ENCODE peak calls at places on chromosomes 4 and X, in five cellular contexts. W is Peyer's patch, U is tibial nerve, V is uterus, X is cardiac muscle cell. Z is an unnamed sample.

GRCh38 chrX:16664059-16664458 is 14.1 kb downstream of the S100G start:
- DNase-seq in W (no peak), V (no peak), U (no peak), X (no peak), Z (no peak)

GRCh38 chrX:122279746-122280145 is 904.3 kb upstream of the GRIA3 start:
- DNase-seq in X (no peak), V (no peak), W (no peak), U (no peak), Z (no peak)

GRCh38 chr4:82745173-82745842 is 53.3 kb downstream of the SCD5 start:
- DNase-seq in V (no peak), W (no peak), X (no peak), U (no peak), Z (no peak)

GRCh38 chr4:123750044-123750443 is 353.4 kb downstream of the SPRY1 start:
- DNase-seq in X (no peak), W (peak), U (no peak), V (no peak), Z (no peak)

GRCh38 chr4:173025131-173025530 is 143.5 kb upstream of the GALNT7 start:
- DNase-seq in X (peak), W (no peak), V (peak), U (peak), Z (no peak)

GRCh38 chr4:23884731-23885130 is 5.1 kb downstream of the PPARGC1A start:
- DNase-seq in V (no peak), X (peak), U (no peak), W (no peak), Z (no peak)

GRCh38 chr4:111136438-111136837 is 513.6 kb upstream of the PITX2 start:
- DNase-seq in U (no peak), V (no peak), W (no peak), X (peak), Z (no peak)

GRCh38 chr4:170674176-170674575 is 584.4 kb upstream of the AADAT start:
- DNase-seq in W (no peak), V (no peak), U (no peak), X (no peak), Z (no peak)

GRCh38 chr4:159547645-159548308 is 444.9 kb downstream of the RAPGEF2 start:
- DNase-seq in U (no peak), W (no peak), V (no peak), X (peak), Z (no peak)

GRCh38 chrX:129736491-129736890 is 2.3 kb upstream of the XPNPEP2 start:
- DNase-seq in U (no peak), W (peak), V (no peak), X (no peak), Z (no peak)

GRCh38 chr4:86918539-86919072 is 16.2 kb upstream of the AFF1 start:
- DNase-seq in W (no peak), V (no peak), X (peak), U (no peak), Z (no peak)

GRCh38 chr4:138398297-138398696 is 156.1 kb upstream of the SLC7A11 start:
- DNase-seq in U (no peak), X (no peak), V (no peak), W (no peak), Z (no peak)

GRCh38 chr4:56760194-56760593 is 61.3 kb downstream of the SPINK2 start:
- DNase-seq in W (no peak), U (no peak), X (no peak), V (no peak), Z (no peak)

GRCh38 chr4:56752985-56753384 is 68.5 kb downstream of the SPINK2 start:
- DNase-seq in V (no peak), X (no peak), U (no peak), W (no peak), Z (no peak)

GRCh38 chr4:56755901-56756300 is 65.6 kb downstream of the SPINK2 start:
- DNase-seq in W (no peak), X (no peak), U (no peak), V (no peak), Z (no peak)

GRCh38 chr4:56757821-56758400 is 63.6 kb downstream of the SPINK2 start:
- DNase-seq in X (peak), W (peak), U (peak), V (peak), Z (peak)

GRCh38 chr4:56757270-56757746 is 64.2 kb downstream of the SPINK2 start:
- DNase-seq in X (peak), W (no peak), V (no peak), U (no peak), Z (no peak)
- H3K4me3 ChIP-seq in X (no peak), W (no peak), V (no peak), U (no peak), Z (no peak)

GRCh38 chr4:124890522-124890921 is 178.0 kb upstream of the ANKRD50 start:
- DNase-seq in X (peak), U (no peak), V (no peak), W (no peak), Z (no peak)
- H3K27ac ChIP-seq in X (no peak), U (no peak), V (no peak), W (no peak), Z (no peak)

DNA sequence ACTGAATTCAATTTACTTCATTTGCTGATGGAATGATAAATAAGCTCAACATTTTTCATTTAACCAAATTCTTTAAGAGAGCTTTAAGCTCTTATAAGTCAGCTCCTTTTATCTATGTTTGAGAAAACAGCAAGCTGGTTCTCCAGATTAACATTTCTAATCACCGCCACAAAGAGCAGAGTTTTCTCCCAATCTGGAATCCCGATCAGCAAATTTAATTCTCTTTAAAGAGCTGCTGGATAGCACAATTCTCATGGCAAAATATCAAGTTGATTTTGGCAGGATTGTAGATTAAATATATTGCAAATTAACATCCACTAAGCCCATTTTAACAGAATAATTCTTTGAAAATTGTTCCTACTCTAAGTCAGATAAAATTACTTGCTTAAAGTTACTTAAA is 48.8 kb downstream of the RPS6KA3 start:
- DNase-seq in X (no peak), V (no peak), U (no peak), W (no peak), Z (no peak)
- H3K4me3 ChIP-seq in X (no peak), V (no peak), U (peak), W (peak), Z (peak)

GRCh38 chrX:45681891-45682290 is 481.2 kb upstream of the DIPK2B start:
- DNase-seq in X (no peak), U (no peak), V (no peak), W (no peak), Z (no peak)
- H3K27ac ChIP-seq in X (no peak), U (no peak), V (no peak), W (no peak), Z (no peak)

GRCh38 chrX:71927040-71927439 is 16.4 kb downstream of the NHSL2 start:
- DNase-seq in W (no peak), X (no peak), V (no peak), U (no peak), Z (no peak)

GRCh38 chrX:71935542-71935941 is 24.9 kb downstream of the NHSL2 start:
- DNase-seq in U (peak), V (peak), W (no peak), X (no peak), Z (peak)

GRCh38 chrX:71928856-71929255 is 18.2 kb downstream of the NHSL2 start:
- DNase-seq in V (no peak), W (no peak), X (no peak), U (no peak), Z (no peak)

DNA sequence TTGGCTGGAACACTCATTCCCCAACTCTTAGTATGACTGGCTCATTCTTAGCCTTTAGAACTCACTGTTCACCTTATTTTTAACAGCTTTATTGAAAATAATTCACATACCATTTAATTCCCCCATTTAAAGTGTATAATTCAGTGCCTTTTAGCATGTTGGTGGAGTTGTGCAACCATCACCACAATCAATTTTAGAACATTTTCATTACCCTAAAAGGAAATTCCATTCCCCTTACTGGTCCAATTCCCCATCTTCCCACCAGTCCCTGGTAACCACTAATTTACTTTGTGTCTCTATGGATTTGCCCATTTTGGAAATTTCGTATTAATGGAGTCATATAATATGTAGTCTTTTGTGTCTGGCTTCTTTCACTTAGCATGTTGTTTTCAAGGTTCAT is 19.7 kb downstream of the NHSL2 start:
- DNase-seq in U (no peak), V (no peak), X (peak), W (no peak), Z (no peak)
- H3K4me3 ChIP-seq in U (no peak), V (no peak), X (no peak), W (no peak), Z (no peak)

GRCh38 chr4:2231082-2231481 is 10.8 kb downstream of the HAUS3 start:
- DNase-seq in U (no peak), X (no peak), W (no peak), V (no peak), Z (no peak)
- H3K27ac ChIP-seq in U (no peak), X (no peak), W (no peak), V (no peak), Z (no peak)

GRCh38 chrX:13026877-13027652 is 17.4 kb downstream of the FAM9C start:
- DNase-seq in V (no peak), X (no peak), U (no peak), W (no peak), Z (no peak)

GRCh38 chrX:13028871-13029336 is 15.5 kb downstream of the FAM9C start:
- DNase-seq in U (no peak), X (no peak), W (no peak), V (no peak), Z (no peak)

GRCh38 chrX:13033193-13033592 is 11.2 kb downstream of the FAM9C start:
- DNase-seq in V (no peak), W (no peak), U (no peak), X (no peak), Z (no peak)

GRCh38 chrX:13029341-13029740 is 15.1 kb downstream of the FAM9C start:
- DNase-seq in X (peak), U (peak), W (no peak), V (peak), Z (no peak)

GRCh38 chrX:13029831-13030771 is 14.3 kb downstream of the FAM9C start:
- DNase-seq in V (no peak), U (no peak), W (no peak), X (no peak), Z (no peak)
- H3K4me3 ChIP-seq in V (no peak), U (no peak), W (no peak), X (no peak), Z (no peak)

GRCh38 chr4:7832331-7832730 is 107.3 kb downstream of the AFAP1 start:
- DNase-seq in X (no peak), W (no peak), U (no peak), V (no peak), Z (no peak)

GRCh38 chr4:7829687-7830580 is 109.7 kb downstream of the AFAP1 start:
- DNase-seq in V (no peak), X (no peak), U (no peak), W (no peak), Z (no peak)

GRCh38 chr4:7831330-7831729 is 108.3 kb downstream of the AFAP1 start:
- DNase-seq in U (no peak), W (no peak), X (peak), V (no peak), Z (no peak)

GRCh38 chr4:7830747-7831146 is 108.9 kb downstream of the AFAP1 start:
- DNase-seq in W (no peak), V (no peak), X (no peak), U (no peak), Z (no peak)

DNA sequence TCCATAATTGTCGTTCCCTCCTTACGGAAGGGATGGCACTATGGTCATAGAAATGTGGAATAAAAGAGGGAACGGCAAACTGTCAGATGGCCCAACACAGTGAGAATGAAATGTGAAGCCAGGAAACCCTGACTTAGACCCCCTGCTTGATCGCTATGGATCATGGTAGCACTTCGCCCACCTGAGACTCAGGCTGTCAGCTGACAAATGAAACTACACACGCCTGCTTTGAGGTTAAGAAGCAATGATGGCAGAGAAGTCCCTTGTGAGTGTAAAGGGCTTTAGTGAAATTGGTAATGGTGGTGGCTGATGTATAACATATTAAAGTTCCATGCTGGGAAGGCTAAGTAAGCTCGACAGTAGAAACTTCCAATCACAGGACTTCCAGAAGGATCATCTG is 107.8 kb downstream of the AFAP1 start:
- DNase-seq in W (no peak), U (no peak), V (no peak), X (no peak), Z (no peak)
- H3K27ac ChIP-seq in W (peak), U (peak), V (peak), X (peak), Z (peak)

DNA sequence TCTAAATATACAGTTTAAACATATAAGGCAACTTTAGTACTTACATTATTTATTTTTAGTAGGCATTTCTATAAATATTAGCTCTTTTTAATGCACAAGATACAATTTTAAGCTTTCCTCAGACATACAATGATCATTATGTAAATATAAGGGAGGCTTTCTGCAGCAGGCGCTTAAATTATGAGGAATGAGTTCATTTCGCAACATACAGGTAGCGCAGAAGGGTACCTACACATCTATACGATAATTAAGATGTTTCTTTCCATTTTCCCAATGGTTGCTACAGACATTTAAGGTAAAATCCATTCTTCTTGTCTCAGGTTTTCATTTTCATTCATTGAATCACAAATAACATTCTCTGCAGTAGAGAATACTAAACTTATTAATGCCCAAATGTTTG is 1.2 kb downstream of the AASDH start:
- DNase-seq in W (no peak), X (no peak), V (no peak), U (no peak), Z (no peak)
- H3K4me3 ChIP-seq in W (peak), X (no peak), V (no peak), U (peak), Z (peak)

GRCh38 chrX:150508461-150509367 is 59.7 kb upstream of the MTM1 start:
- DNase-seq in V (peak), U (peak), X (peak), W (no peak), Z (peak)

GRCh38 chrX:150507251-150507856 is 61.1 kb upstream of the MTM1 start:
- DNase-seq in U (no peak), V (no peak), W (peak), X (no peak), Z (no peak)

GRCh38 chrX:150506486-150506885 is 61.9 kb upstream of the MTM1 start:
- DNase-seq in V (no peak), W (no peak), U (no peak), X (no peak), Z (no peak)

GRCh38 chrX:150509703-150510102 is 58.7 kb upstream of the MTM1 start:
- DNase-seq in U (no peak), W (no peak), V (no peak), X (no peak), Z (no peak)

DNA sequence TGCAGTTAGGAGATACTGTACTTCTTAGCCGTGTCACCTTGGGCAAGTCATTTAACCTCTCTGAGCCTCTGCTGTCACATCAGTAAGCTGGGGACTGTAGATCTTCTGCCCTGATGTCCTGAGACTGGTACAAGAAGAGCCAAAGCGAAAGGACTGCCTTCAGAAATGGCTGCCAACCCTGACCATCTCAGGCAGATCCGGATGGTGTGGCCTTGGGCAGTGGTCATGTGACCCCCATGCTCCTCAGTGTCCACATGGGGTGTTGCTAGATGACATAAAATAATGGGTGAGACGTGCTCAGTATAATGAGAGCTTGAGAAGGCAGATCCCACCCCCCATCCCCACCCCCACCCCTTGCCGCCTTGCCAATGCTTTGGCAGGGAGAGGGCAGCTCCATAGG is 60.4 kb upstream of the MTM1 start:
- DNase-seq in X (no peak), V (no peak), W (no peak), U (no peak), Z (no peak)
- H3K27ac ChIP-seq in X (no peak), V (peak), W (peak), U (peak), Z (no peak)